ENCODE peak calls at places on chromosomes 4 and X, in six cellular contexts. V, X, F, D, U and S are unnamed samples.

GRCh38 chr4:80989921-80990544 is 40.5 kb upstream of the BMP3 start:
- DNase-seq in D (peak), X (peak), V (peak), F (peak), U (no peak), S (peak)

GRCh38 chr4:87896020-87896621 is 63.4 kb downstream of the MEPE start:
- DNase-seq in X (peak), V (peak), D (peak), F (peak), U (no peak), S (peak)

GRCh38 chrX:12383196-12383595 is 244.9 kb downstream of the FRMPD4 start:
- DNase-seq in U (no peak), X (no peak), V (no peak), F (no peak), D (no peak), S (no peak)

GRCh38 chrX:52923781-52924241 is 26.7 kb downstream of the FAM156B start:
- DNase-seq in D (peak), U (no peak), X (no peak), V (no peak), F (peak), S (peak)

GRCh38 chr4:57148831-57149230 is 38.6 kb upstream of the IGFBP7 start:
- DNase-seq in V (peak), F (peak), X (no peak), U (no peak), D (peak), S (peak)

GRCh38 chr4:41437264-41437566 is 100.7 kb upstream of the LIMCH1 start:
- DNase-seq in F (no peak), X (no peak), U (no peak), V (no peak), D (no peak), S (no peak)

GRCh38 chrX:40784516-40785151 is 49.3 kb upstream of the MED14 start:
- DNase-seq in V (no peak), U (no peak), D (no peak), F (no peak), X (no peak), S (no peak)

GRCh38 chr4:72568959-72569718 is at the start of gene ADAMTS3:
- DNase-seq in U (no peak), X (no peak), V (no peak), D (peak), F (peak), S (peak)

GRCh38 chr4:88759039-88759631 is 61.5 kb upstream of the NAP1L5 start:
- DNase-seq in V (no peak), U (no peak), X (no peak), F (peak), D (peak), S (peak)